ENCODE peak calls at places on chromosome 18, in five cellular contexts. Q is IMR-90, U is H9, P is H1, E is neuronal stem cell. R is an unnamed sample.

GRCh38 chr18:55001625-55002024 is 42.4 kb upstream of the CCDC68 start:
- DNase-seq in P (no peak), Q (no peak), U (no peak), E (no peak), R (no peak)

GRCh38 chr18:48153641-48154481 is 223.4 kb upstream of the SMAD2 start:
- DNase-seq in P (no peak), Q (no peak), E (no peak), U (no peak), R (no peak)

GRCh38 chr18:76686737-76687231 is 135.6 kb upstream of the ZNF236 start:
- DNase-seq in P (no peak), U (peak), Q (peak), E (peak), R (peak)

GRCh38 chr18:62069556-62069955 is 117.3 kb downstream of the PIGN start:
- DNase-seq in P (no peak), E (no peak), Q (peak), U (no peak), R (no peak)

GRCh38 chr18:28185121-28185520 is 8.2 kb upstream of the CDH2 start:
- DNase-seq in U (no peak), Q (no peak), E (no peak), P (no peak), R (peak)

GRCh38 chr18:31077883-31078282 is 24.3 kb downstream of the DSC2 start:
- DNase-seq in P (no peak), E (no peak), Q (no peak), U (no peak), R (no peak)

GRCh38 chr18:394997-395383 is 105.5 kb downstream of the COLEC12 start:
- DNase-seq in U (no peak), Q (peak), P (no peak), E (no peak), R (peak)

GRCh38 chr18:64436111-64436510 is 287.2 kb upstream of the LINC00305 start:
- DNase-seq in P (no peak), Q (no peak), U (no peak), E (no peak), R (peak)

GRCh38 chr18:35345460-35345921 is 1.3 kb upstream of the ZNF24 start:
- DNase-seq in Q (no peak), U (no peak), P (no peak), E (no peak), R (peak)

GRCh38 chr18:56086176-56086575 is 498.2 kb upstream of the TCF4 start:
- DNase-seq in U (no peak), E (no peak), P (no peak), Q (peak), R (no peak)

GRCh38 chr18:59660976-59661743 is 36.1 kb downstream of the CCBE1 start:
- DNase-seq in E (no peak), P (no peak), Q (peak), U (no peak), R (no peak)

GRCh38 chr18:37334494-37335125 is 231.0 kb downstream of the CELF4 start:
- DNase-seq in P (no peak), E (peak), U (no peak), Q (peak), R (peak)

GRCh38 chr18:45830917-45831316 is 5.4 kb downstream of the SIGLEC15 start:
- DNase-seq in Q (no peak), U (no peak), E (no peak), P (no peak), R (no peak)

GRCh38 chr18:45835057-45835634 is 9.7 kb downstream of the SIGLEC15 start:
- DNase-seq in Q (no peak), U (no peak), P (no peak), E (no peak), R (no peak)

GRCh38 chr18:45837283-45838070 is 12.0 kb downstream of the SIGLEC15 start:
- DNase-seq in Q (no peak), E (peak), P (peak), U (peak), R (peak)

GRCh38 chr18:45836242-45837215 is 11.1 kb downstream of the SIGLEC15 start:
- DNase-seq in Q (peak), E (no peak), P (no peak), U (no peak), R (no peak)

DNA sequence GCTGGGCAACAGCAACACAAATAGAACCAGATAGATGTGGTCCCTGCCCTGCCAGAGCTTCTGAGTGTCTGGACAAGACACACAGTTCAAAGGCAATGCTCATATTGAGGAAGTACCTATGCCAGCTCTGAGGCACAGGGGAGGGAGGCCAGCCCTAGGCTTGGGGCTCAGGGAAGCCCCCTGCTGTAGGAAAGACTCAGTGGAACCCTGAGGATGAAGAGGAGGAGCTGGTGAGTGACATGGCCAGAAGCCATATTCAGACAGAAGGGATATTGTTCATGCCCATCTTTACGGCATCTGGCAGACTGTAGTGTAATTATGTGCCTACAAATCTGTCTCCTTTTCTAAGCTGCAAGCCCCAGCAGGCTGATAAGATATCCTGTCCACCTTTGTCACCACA is 8.8 kb downstream of the SIGLEC15 start:
- DNase-seq in Q (no peak), P (no peak), U (no peak), E (no peak), R (no peak)
- H3K4ac ChIP-seq in Q (peak), P (no peak), U (no peak), E (no peak), R (no peak)

GRCh38 chr18:70232251-70232650 is 26.8 kb upstream of the RTTN start:
- DNase-seq in P (no peak), E (no peak), U (no peak), Q (no peak), R (peak)
- H3K4ac ChIP-seq in P (no peak), E (no peak), U (no peak), Q (no peak), R (no peak)

GRCh38 chr18:10057808-10058791 is 144.3 kb downstream of the VAPA start:
- DNase-seq in Q (peak), P (no peak), E (no peak), U (no peak), R (no peak)
- H3K4ac ChIP-seq in Q (peak), P (no peak), E (no peak), U (no peak), R (no peak)

GRCh38 chr18:23504720-23505119 is 1.4 kb downstream of the RMC1 start:
- DNase-seq in E (no peak), P (no peak), Q (no peak), U (no peak), R (no peak)
- H3K4ac ChIP-seq in E (no peak), P (no peak), Q (no peak), U (no peak), R (no peak)

GRCh38 chr18:9739516-9739915 is 31.4 kb downstream of the RAB31 start:
- DNase-seq in E (no peak), P (no peak), U (no peak), Q (no peak), R (peak)
- H3K4ac ChIP-seq in E (no peak), P (no peak), U (no peak), Q (peak), R (no peak)

GRCh38 chr18:58213445-58213844 is 169.4 kb downstream of the NEDD4L start:
- DNase-seq in E (no peak), P (no peak), Q (peak), U (no peak), R (no peak)

GRCh38 chr18:58216071-58216471 is 172.0 kb downstream of the NEDD4L start:
- DNase-seq in P (peak), E (no peak), Q (no peak), U (peak), R (peak)

GRCh38 chr18:58215005-58215404 is 171.0 kb downstream of the NEDD4L start:
- DNase-seq in U (no peak), E (no peak), P (no peak), Q (no peak), R (no peak)

GRCh38 chr18:58212274-58212673 is 168.2 kb downstream of the NEDD4L start:
- DNase-seq in U (no peak), E (no peak), Q (no peak), P (no peak), R (no peak)

GRCh38 chr18:58213931-58214431 is 170.0 kb downstream of the NEDD4L start:
- DNase-seq in P (no peak), Q (peak), U (no peak), E (no peak), R (peak)
- H3K4ac ChIP-seq in P (no peak), Q (peak), U (no peak), E (no peak), R (no peak)

DNA sequence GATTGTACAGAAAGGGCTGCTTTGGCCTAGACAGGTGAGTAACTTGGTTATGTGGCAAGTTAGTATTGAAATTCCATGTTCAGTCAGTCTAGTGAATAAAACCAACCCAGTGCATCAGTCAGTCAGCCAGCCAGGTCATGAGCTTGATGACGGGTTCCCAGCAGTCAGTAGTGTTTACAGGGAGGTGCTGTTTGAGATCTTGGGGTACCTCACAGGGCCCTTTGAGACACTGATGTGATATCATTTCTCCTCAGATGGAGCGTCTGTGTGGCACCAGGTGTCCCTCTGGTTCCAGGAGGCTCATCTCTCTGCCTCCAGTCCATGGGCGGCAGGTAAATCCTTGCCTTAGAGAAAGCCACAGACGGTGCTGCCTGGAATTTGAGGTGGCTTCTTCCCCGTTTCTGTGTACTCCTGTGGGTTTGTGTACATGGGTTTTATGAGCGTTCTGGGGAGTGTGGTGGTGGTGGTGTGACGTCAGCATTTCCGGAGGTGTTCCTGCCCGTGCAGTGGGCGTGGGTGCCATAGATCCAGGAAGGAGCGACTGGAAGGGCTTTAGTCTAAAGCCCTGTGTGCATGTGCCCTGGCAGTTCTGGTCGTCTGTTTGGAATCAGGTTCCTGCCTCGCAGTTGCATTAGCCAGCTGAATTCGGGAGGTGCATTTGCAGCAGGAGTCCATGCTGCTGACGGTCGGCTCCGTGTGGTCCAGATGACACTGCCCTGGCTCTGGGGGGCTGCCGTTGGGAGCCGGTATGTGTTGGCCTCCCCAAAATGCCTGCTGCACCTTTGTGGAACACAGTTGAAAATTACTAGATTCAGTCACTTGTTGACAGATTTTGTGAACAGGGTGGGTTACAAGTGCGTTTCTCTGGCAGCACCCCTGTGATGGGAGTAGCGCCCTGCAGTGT is 2.1 kb downstream of the CTDP1 start:
- DNase-seq in Q (no peak), P (no peak), E (no peak), U (no peak), R (no peak)
- H3K4ac ChIP-seq in Q (no peak), P (no peak), E (no peak), U (no peak), R (no peak)

DNA sequence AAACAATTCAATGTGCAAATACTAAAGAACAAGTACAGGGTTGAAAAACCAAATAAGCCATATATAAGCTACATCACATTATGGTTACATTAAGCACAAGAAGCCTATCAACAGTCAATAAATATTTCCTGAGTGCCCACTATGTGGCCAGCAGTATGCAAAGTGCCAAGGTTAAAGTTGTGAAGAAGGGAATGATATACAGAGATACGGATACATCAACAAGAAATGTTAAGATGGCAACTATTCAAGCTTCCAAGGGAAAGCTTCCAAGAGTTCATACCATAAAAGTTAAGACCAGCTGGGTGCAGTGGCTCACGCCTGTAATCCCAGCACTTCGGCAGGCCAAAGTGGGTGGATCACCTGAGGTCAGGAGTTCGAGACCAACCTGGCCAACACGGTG is 14.0 kb downstream of the DYM start:
- DNase-seq in Q (peak), E (no peak), U (no peak), P (no peak), R (no peak)
- H3K4ac ChIP-seq in Q (no peak), E (no peak), U (no peak), P (no peak), R (no peak)

DNA sequence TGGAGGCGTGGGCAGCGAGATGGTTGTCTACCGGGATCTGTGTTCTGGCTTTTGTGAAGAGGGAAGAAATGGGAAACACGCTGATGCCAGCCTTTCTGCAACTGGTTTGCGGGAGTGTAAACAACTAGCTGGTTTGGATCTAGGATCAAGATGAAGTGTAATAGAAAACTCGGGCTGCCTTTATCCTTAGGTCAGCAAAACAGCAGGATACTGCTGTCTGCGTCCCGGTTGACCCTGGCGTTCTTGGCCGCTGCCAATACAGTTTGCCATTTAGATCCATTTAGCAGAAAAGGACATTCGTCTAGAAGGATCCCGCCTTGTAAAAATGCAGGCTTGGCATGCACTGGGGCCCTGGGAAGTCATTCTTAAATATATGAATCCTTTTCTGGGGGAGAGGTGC is 42.0 kb downstream of the RAB31 start:
- DNase-seq in Q (no peak), E (no peak), U (no peak), P (no peak), R (no peak)
- H3K4ac ChIP-seq in Q (no peak), E (no peak), U (no peak), P (no peak), R (no peak)

R was measured in mesendoderm.